ENCODE peak calls at places on chromosomes 12 and 14, in eight cellular contexts. B is heart right ventricle, M is GM12878, Y is right lobe of liver, N is heart left ventricle, X is mammary epithelial cell, S is MM.1S, E is kidney. L is an unnamed sample.

GRCh38 chr12:125056306-125056705 is 8.9 kb upstream of the AACS start:
- DNase-seq in B (no peak), M (no peak), Y (no peak), N (no peak), X (no peak), S (no peak), E (no peak), L (no peak)

GRCh38 chr14:95700221-95700976 is 13.5 kb downstream of the TCL1A start:
- DNase-seq in B (no peak), M (no peak), Y (no peak), N (no peak), X (no peak), S (no peak), E (no peak), L (no peak)

GRCh38 chr12:26713885-26714383 is 119.1 kb downstream of the ITPR2 start:
- DNase-seq in B (no peak), M (peak; percentile 48), Y (no peak), N (no peak), X (no peak), S (no peak), E (no peak), L (peak; percentile 69)

GRCh38 chr12:1189163-1189562 is 198.1 kb downstream of the ERC1 start:
- DNase-seq in B (no peak), M (no peak), Y (no peak), N (no peak), X (peak; percentile 94), S (no peak), E (no peak), L (no peak)

GRCh38 chr12:50246159-50246865 is 37.0 kb downstream of the LIMA1 start:
- DNase-seq in B (no peak), M (no peak), Y (no peak), N (no peak), X (no peak), S (no peak), E (no peak), L (no peak)

GRCh38 chr12:71662861-71663560 is 637 bp downstream of the ZFC3H1 start:
- DNase-seq in B (peak; percentile 51), M (no peak), Y (peak; percentile 64), N (peak; percentile 61), X (peak; percentile 88), S (peak; percentile 60), E (peak; percentile 88), L (peak; percentile 82)

GRCh38 chr12:87772401-87772800 is 256.8 kb downstream of the C12orf50 start:
- DNase-seq in B (no peak), M (no peak), Y (no peak), N (no peak), X (no peak), S (no peak), E (no peak), L (no peak)

GRCh38 chr14:99615497-99616245 is 11.7 kb upstream of the CCDC85C start:
- DNase-seq in B (no peak), M (no peak), Y (no peak), N (no peak), X (no peak), S (no peak), E (no peak), L (no peak)

GRCh38 chr12:99852666-99853065 is 132.1 kb downstream of the ANKS1B start:
- DNase-seq in B (no peak), M (no peak), Y (no peak), N (no peak), X (no peak), S (no peak), E (no peak), L (no peak)

GRCh38 chr12:56804169-56804568 is 41.0 kb downstream of the HSD17B6 start:
- DNase-seq in B (no peak), M (no peak), Y (no peak), N (no peak), X (no peak), S (no peak), E (no peak), L (no peak)

GRCh38 chr12:56188116-56188785 is 1.0 kb downstream of the SMARCC2 start:
- DNase-seq in B (no peak), M (no peak), Y (no peak), N (no peak), X (no peak), S (no peak), E (no peak), L (no peak)

GRCh38 chr12:102483466-102483865 is 3.1 kb upstream of the IGF1 start:
- DNase-seq in B (no peak), M (peak; percentile 72), Y (no peak), N (no peak), X (no peak), S (peak; percentile 93), E (no peak), L (peak; percentile 46)

GRCh38 chr12:108729612-108730336 is 1.5 kb downstream of the CORO1C start:
- DNase-seq in B (no peak), M (no peak), Y (no peak), N (no peak), X (peak; percentile 78), S (no peak), E (no peak), L (no peak)

GRCh38 chr14:68823434-68824206 is 30.8 kb upstream of the ZFP36L1 start:
- DNase-seq in B (no peak), M (no peak), Y (peak; percentile 87), N (no peak), X (no peak), S (no peak), E (no peak), L (no peak)
- TF ChIP-seq CTCF in B (no peak), M (no peak), Y (no peak), N (no peak), X (no peak), S (no peak), E (no peak), L (no peak)

GRCh38 chr14:37172936-37173613 is 669 bp upstream of the SLC25A21 start:
- DNase-seq in B (no peak), M (no peak), Y (no peak), N (no peak), X (no peak), S (no peak), E (no peak), L (no peak)

GRCh38 chr14:37171678-37172023 is 755 bp downstream of the SLC25A21 start:
- DNase-seq in B (no peak), M (no peak), Y (no peak), N (no peak), X (no peak), S (no peak), E (no peak), L (no peak)

GRCh38 chr14:37170237-37170636 is 2.2 kb downstream of the SLC25A21 start:
- DNase-seq in B (no peak), M (no peak), Y (no peak), N (no peak), X (no peak), S (no peak), E (no peak), L (no peak)

GRCh38 chr14:37172024-37172869 is at the start of gene SLC25A21:
- DNase-seq in B (peak; percentile 69), M (no peak), Y (peak; percentile 77), N (peak; percentile 70), X (peak; percentile 85), S (no peak), E (peak; percentile 90), L (peak; percentile 31)

DNA sequence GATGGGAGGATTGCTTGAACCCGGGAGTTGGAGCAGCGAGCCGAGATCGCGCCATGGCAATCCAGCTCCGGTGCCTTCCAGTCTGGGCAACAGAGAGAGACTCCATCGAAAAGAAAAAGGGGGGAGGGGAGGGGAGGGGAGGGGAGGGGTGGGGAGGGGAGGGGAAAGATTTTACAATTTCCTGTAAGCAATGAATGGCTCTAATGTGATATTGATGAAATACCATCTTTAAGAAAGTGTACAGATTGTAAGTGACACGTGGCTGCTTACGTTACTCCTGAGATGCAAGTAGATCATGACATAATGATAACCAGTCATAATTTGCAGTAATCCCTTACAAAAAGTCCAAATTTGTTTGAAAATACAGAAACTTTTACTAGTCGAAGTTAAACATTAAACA is 1.4 kb downstream of the SLC25A21 start:
- DNase-seq in B (no peak), M (no peak), Y (no peak), N (no peak), X (no peak), S (no peak), E (no peak), L (no peak)
- H3K4me3 ChIP-seq in B (no peak overlapping the region), M (no peak overlapping the region), Y (no peak overlapping the region), N (no peak overlapping the region), X (no peak overlapping the region), S (no peak overlapping the region), E (no peak overlapping the region), L (no peak overlapping the region)

GRCh38 chr14:69072584-69072983 is 80.3 kb downstream of the DCAF5 start:
- DNase-seq in B (no peak), M (no peak), Y (no peak), N (no peak), X (no peak), S (no peak), E (no peak), L (no peak)

GRCh38 chr14:69073429-69073828 is 79.5 kb downstream of the DCAF5 start:
- DNase-seq in B (no peak), M (no peak), Y (no peak), N (no peak), X (no peak), S (no peak), E (no peak), L (no peak)

GRCh38 chr14:69064596-69064995 is 85.5 kb upstream of the ACTN1 start:
- DNase-seq in B (no peak), M (no peak), Y (no peak), N (no peak), X (no peak), S (no peak), E (no peak), L (no peak)

GRCh38 chr14:69066396-69067171 is 86.3 kb downstream of the DCAF5 start:
- DNase-seq in B (no peak), M (peak; percentile 58), Y (no peak), N (no peak), X (no peak), S (no peak), E (no peak), L (peak; percentile 35)

GRCh38 chr14:69069020-69069421 is 83.9 kb downstream of the DCAF5 start:
- DNase-seq in B (no peak), M (no peak), Y (no peak), N (no peak), X (no peak), S (no peak), E (no peak), L (no peak)
- H3K36me3 ChIP-seq in B (peaks cover 92% of the 10 kb centered on the region), M (no peaks in the 10 kb centered on the region), Y (no peaks in the 10 kb centered on the region), N (peaks cover 82% of the 10 kb centered on the region), X (peaks cover 2% of the 10 kb centered on the region), S (no peaks in the 10 kb centered on the region), E (peaks cover 15% of the 10 kb centered on the region), L (peaks cover 2% of the 10 kb centered on the region)

GRCh38 chr12:48084841-48085460 is 20.9 kb downstream of the SENP1 start:
- DNase-seq in B (no peak), M (no peak), Y (no peak), N (no peak), X (no peak), S (no peak), E (no peak), L (no peak)

GRCh38 chr12:48086327-48086726 is 19.6 kb downstream of the SENP1 start:
- DNase-seq in B (no peak), M (no peak), Y (no peak), N (no peak), X (no peak), S (no peak), E (no peak), L (no peak)

GRCh38 chr12:48080821-48081220 is 25.1 kb downstream of the SENP1 start:
- DNase-seq in B (no peak), M (no peak), Y (no peak), N (no peak), X (no peak), S (no peak), E (no peak), L (no peak)

GRCh38 chr12:48080285-48080684 is 25.6 kb downstream of the SENP1 start:
- DNase-seq in B (no peak), M (no peak), Y (no peak), N (no peak), X (no peak), S (no peak), E (no peak), L (no peak)

GRCh38 chr12:48084066-48084465 is 21.8 kb downstream of the SENP1 start:
- DNase-seq in B (no peak), M (no peak), Y (no peak), N (no peak), X (no peak), S (no peak), E (no peak), L (no peak)
- TF ChIP-seq CTCF in B (peak; percentile 25), M (no peak), Y (peak; percentile 18), N (peak; percentile 36), X (peak; percentile 20), S (peak; percentile 17), E (no peak), L (no peak)